ENCODE peak calls at places on chromosomes 12 and 14, in five cellular contexts. One of them, this sample, is unnamed.

GRCh38 chr14:51873221-51873893 is 12.9 kb downstream of the GNG2 start:
- DNase-seq in left lung: no peak
- DNase-seq in breast epithelium: no peak
- DNase-seq in effector memory CD4-positive, alpha-beta T cell: no peak
- DNase-seq in lower lobe of right lung: no peak
- DNase-seq in this sample: no peak

GRCh38 chr14:20905661-20906060 is 14.5 kb downstream of the RNASE3 start:
- DNase-seq in breast epithelium: no peak
- DNase-seq in lower lobe of right lung: no peak
- DNase-seq in left lung: no peak
- DNase-seq in effector memory CD4-positive, alpha-beta T cell: no peak
- DNase-seq in this sample: no peak

GRCh38 chr14:98018626-98019025 is 1221.4 kb downstream of the VRK1 start:
- DNase-seq in left lung: no peak
- DNase-seq in lower lobe of right lung: no peak
- DNase-seq in breast epithelium: no peak
- DNase-seq in effector memory CD4-positive, alpha-beta T cell: no peak
- DNase-seq in this sample: no peak

GRCh38 chr12:100823988-100824387 is 29.4 kb downstream of the ANO4 start:
- DNase-seq in breast epithelium: no peak
- DNase-seq in effector memory CD4-positive, alpha-beta T cell: no peak
- DNase-seq in lower lobe of right lung: no peak
- DNase-seq in left lung: no peak
- DNase-seq in this sample: no peak

GRCh38 chr12:52353766-52354165 is 13.5 kb downstream of the KRT85 start:
- DNase-seq in breast epithelium: no peak
- DNase-seq in lower lobe of right lung: no peak
- DNase-seq in left lung: no peak
- DNase-seq in effector memory CD4-positive, alpha-beta T cell: no peak
- DNase-seq in this sample: no peak

GRCh38 chr12:12432373-12432772 is 75.5 kb downstream of the BORCS5 start:
- DNase-seq in effector memory CD4-positive, alpha-beta T cell: no peak
- DNase-seq in breast epithelium: no peak
- DNase-seq in lower lobe of right lung: no peak
- DNase-seq in left lung: no peak
- DNase-seq in this sample: no peak

GRCh38 chr12:67917811-67918210 is 71.4 kb upstream of the IFNG-AS1 start:
- DNase-seq in effector memory CD4-positive, alpha-beta T cell: no peak
- DNase-seq in breast epithelium: no peak
- DNase-seq in lower lobe of right lung: no peak
- DNase-seq in left lung: no peak
- DNase-seq in this sample: no peak

GRCh38 chr14:76951149-76951548 is 77.4 kb downstream of the IRF2BPL start:
- DNase-seq in effector memory CD4-positive, alpha-beta T cell: no peak
- DNase-seq in lower lobe of right lung: no peak
- DNase-seq in breast epithelium: no peak
- DNase-seq in left lung: no peak
- DNase-seq in this sample: no peak

GRCh38 chr12:113456199-113456598 is 15.5 kb downstream of the LHX5 start:
- DNase-seq in left lung: no peak
- DNase-seq in lower lobe of right lung: no peak
- DNase-seq in effector memory CD4-positive, alpha-beta T cell: no peak
- DNase-seq in breast epithelium: no peak
- DNase-seq in this sample: no peak

GRCh38 chr14:102230481-102231210 is 74.3 kb downstream of the MOK start:
- DNase-seq in left lung: no peak
- DNase-seq in lower lobe of right lung: no peak
- DNase-seq in breast epithelium: no peak
- DNase-seq in effector memory CD4-positive, alpha-beta T cell: no peak
- DNase-seq in this sample: no peak

GRCh38 chr14:47207636-47208035 is 467.8 kb downstream of the MDGA2 start:
- DNase-seq in effector memory CD4-positive, alpha-beta T cell: no peak
- DNase-seq in lower lobe of right lung: no peak
- DNase-seq in left lung: no peak
- DNase-seq in breast epithelium: no peak
- DNase-seq in this sample: no peak

GRCh38 chr12:121391619-121392324 is 8.1 kb upstream of the RNF34 start:
- DNase-seq in effector memory CD4-positive, alpha-beta T cell: no peak
- DNase-seq in lower lobe of right lung: peak; percentile 53
- DNase-seq in breast epithelium: no peak
- DNase-seq in left lung: no peak
- DNase-seq in this sample: no peak

GRCh38 chr14:25570483-25570882 is 520.5 kb upstream of the STXBP6 start:
- DNase-seq in breast epithelium: no peak
- DNase-seq in effector memory CD4-positive, alpha-beta T cell: no peak
- DNase-seq in left lung: no peak
- DNase-seq in lower lobe of right lung: no peak
- DNase-seq in this sample: no peak

GRCh38 chr14:88079624-88080023 is 74.7 kb downstream of the GPR65 start:
- DNase-seq in breast epithelium: no peak
- DNase-seq in lower lobe of right lung: no peak
- DNase-seq in effector memory CD4-positive, alpha-beta T cell: no peak
- DNase-seq in left lung: no peak
- DNase-seq in this sample: no peak

GRCh38 chr14:58078471-58078870 is 73.5 kb downstream of the ARMH4 start:
- DNase-seq in breast epithelium: no peak
- DNase-seq in effector memory CD4-positive, alpha-beta T cell: no peak
- DNase-seq in lower lobe of right lung: no peak
- DNase-seq in left lung: no peak
- DNase-seq in this sample: no peak
- H3K27ac ChIP-seq in breast epithelium: peak overlapping the region; percentile 22
- H3K27ac ChIP-seq in effector memory CD4-positive, alpha-beta T cell: no peak overlapping the region
- H3K27ac ChIP-seq in lower lobe of right lung: no peak overlapping the region
- H3K27ac ChIP-seq in left lung: no peak overlapping the region
- H3K27ac ChIP-seq in this sample: no peak overlapping the region

DNA sequence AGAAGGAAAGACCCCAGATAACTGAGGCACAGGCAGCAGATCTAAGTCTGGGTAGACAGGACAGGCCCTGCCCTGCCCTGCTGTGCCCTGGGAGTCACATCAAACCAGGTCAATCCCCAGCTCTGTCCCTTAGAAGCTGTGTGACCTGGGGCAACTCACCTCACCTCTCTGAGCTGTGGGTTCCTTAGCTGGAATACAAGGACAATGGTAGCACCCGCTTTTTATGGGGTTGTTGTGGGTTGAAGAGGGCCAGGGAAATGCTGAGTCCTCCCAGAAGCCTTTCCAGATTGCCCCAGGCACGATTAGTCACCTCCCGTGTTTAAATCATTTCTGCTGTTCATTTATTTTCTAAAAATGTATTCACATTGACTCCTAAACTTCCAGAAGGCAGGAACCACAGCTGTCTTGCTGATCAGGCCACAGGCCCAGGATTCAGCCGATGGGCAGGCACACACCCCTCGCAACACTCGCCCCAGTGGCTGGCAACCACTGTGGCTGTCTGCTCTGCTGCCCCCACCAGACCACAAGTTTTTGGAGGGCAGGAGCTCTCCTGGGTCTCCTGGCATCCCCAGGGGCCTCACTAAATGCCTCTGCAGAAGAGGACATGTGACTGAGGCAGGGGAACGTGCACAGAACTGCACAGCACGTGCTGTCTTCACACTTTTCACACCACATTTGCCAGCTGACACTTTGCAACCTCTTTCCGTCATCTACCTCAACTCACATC is 3.0 kb downstream of the SELPLG start:
- DNase-seq in lower lobe of right lung: no peak
- DNase-seq in left lung: peak; percentile 34
- DNase-seq in breast epithelium: no peak
- DNase-seq in effector memory CD4-positive, alpha-beta T cell: no peak
- DNase-seq in this sample: peak; percentile 31
- H3K4me3 ChIP-seq in lower lobe of right lung: peak overlapping the region; percentile 50
- H3K4me3 ChIP-seq in left lung: peak overlapping the region; percentile 57
- H3K4me3 ChIP-seq in breast epithelium: no peak overlapping the region
- H3K4me3 ChIP-seq in effector memory CD4-positive, alpha-beta T cell: peak overlapping the region; percentile 47
- H3K4me3 ChIP-seq in this sample: peak overlapping the region; percentile 50

DNA sequence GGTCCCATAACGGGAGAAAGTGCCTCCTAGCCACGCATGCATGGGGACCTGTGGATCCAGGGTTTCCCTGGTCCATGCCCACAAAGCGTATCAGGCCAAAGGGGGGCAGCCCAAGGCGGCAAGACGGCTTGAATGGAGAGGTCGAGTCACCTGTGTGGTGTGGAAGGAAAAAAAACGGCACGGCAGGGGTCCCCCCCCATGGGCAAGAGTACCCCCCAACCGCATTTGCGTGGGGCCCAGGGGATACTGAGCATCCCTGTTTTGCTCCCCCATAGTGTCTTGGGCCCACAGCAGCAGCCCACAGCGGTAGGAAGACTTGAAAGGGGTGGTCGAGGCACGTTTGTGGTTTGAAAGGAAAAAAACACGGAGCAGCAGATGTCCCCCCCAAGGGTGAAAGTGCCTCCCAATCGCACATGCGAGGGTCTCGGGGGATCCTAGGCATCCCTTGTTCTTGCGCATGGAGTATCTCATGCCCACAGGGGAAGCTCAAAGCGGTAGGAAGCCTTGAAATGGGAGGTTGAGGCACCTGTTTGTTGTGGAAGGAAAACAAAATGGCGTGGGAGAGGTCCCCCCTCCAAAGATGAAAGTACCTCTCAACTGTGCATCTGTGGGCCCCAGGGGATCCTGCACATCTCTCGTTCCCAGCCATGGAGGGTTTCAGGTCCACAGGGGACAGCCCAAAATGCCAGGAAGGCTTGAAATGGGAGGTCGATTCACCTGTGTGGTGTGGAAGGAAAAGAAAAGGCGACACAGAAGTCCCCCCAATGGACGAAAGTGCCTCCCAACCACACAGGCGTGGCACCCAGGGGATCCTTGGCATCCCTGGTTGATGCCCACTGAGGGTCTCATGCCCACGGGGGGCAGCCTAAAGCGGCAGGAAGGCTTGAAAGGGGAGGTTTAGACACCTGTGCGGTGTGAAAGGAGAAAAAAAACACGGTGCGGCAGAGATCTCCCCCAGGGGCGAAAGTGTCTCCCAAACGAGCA is 577.5 kb downstream of the ALG10 start:
- DNase-seq in effector memory CD4-positive, alpha-beta T cell: no peak
- DNase-seq in breast epithelium: no peak
- DNase-seq in left lung: no peak
- DNase-seq in lower lobe of right lung: no peak
- DNase-seq in this sample: no peak
- H3K9me3 ChIP-seq in effector memory CD4-positive, alpha-beta T cell: peaks cover 5% of the 10 kb centered on the region
- H3K9me3 ChIP-seq in breast epithelium: peaks cover 100% of the 10 kb centered on the region
- H3K9me3 ChIP-seq in left lung: no peaks in the 10 kb centered on the region
- H3K9me3 ChIP-seq in lower lobe of right lung: peaks cover 46% of the 10 kb centered on the region
- H3K9me3 ChIP-seq in this sample: no peaks in the 10 kb centered on the region

DNA sequence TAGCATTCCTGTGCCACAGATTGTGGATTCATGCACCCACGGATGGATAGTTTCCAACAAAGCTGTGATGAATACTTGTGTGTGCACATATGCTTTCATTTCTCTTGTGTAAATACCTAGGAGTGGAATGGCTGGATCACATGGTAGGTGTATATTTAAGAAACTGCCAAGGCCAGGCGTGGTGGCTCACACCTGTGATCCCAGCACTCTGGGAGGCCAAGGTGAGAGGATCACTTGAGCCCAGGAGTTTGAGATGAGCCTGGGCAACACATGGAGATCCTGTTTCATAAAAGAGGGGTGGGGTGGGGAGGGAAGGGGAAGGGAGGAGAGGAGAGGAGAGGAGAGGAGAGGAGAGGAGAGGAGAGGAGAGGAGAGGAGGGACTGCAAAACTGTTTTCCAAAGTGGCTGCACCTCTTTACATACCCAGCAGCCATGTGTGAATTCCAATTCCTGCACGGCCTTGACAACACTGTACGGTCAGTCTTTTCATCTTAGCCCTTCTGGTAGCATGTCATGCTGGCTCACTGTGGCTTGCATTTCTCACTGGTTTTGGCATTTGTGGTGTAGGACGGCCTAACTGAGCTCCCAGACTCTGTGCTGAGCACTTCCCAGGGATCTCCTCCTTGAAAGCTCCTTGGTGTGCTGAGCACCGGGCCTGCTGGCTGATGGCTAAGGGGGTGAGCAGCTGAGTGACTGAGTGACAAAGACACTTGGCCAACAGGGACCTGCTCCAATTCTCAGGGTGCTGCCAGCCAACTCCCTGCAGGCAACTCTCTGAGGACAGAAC is 27.9 kb downstream of the SYNE3 start:
- DNase-seq in effector memory CD4-positive, alpha-beta T cell: no peak
- DNase-seq in left lung: no peak
- DNase-seq in lower lobe of right lung: no peak
- DNase-seq in breast epithelium: peak; percentile 64
- DNase-seq in this sample: no peak
- H3K27ac ChIP-seq in effector memory CD4-positive, alpha-beta T cell: no peak overlapping the region
- H3K27ac ChIP-seq in left lung: no peak overlapping the region
- H3K27ac ChIP-seq in lower lobe of right lung: no peak overlapping the region
- H3K27ac ChIP-seq in breast epithelium: peak overlapping the region; percentile 74
- H3K27ac ChIP-seq in this sample: no peak overlapping the region

DNA sequence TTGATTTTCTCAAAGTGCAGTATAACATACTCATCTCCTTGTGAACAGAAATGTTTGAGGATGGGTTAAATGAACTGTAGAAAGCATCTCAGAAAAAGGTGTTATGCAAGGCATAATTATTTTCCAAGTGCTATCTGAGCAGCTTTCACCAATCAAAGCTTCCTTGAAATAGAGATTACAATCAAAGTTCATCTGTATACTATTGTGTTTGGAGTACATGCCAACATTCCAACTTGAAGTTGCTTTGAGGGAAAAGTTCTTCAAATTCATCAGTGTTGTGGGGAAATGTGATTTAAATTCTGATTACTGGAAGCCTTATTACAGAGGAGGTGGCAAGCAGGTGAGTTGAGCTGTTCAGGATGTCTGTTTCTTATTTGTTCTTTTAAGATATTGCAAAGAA is 68.2 kb downstream of the TMTC2 start:
- DNase-seq in effector memory CD4-positive, alpha-beta T cell: no peak
- DNase-seq in lower lobe of right lung: no peak
- DNase-seq in left lung: no peak
- DNase-seq in breast epithelium: no peak
- DNase-seq in this sample: no peak
- H3K4me3 ChIP-seq in effector memory CD4-positive, alpha-beta T cell: no peak overlapping the region
- H3K4me3 ChIP-seq in lower lobe of right lung: no peak overlapping the region
- H3K4me3 ChIP-seq in left lung: no peak overlapping the region
- H3K4me3 ChIP-seq in breast epithelium: no peak overlapping the region
- H3K4me3 ChIP-seq in this sample: no peak overlapping the region

DNA sequence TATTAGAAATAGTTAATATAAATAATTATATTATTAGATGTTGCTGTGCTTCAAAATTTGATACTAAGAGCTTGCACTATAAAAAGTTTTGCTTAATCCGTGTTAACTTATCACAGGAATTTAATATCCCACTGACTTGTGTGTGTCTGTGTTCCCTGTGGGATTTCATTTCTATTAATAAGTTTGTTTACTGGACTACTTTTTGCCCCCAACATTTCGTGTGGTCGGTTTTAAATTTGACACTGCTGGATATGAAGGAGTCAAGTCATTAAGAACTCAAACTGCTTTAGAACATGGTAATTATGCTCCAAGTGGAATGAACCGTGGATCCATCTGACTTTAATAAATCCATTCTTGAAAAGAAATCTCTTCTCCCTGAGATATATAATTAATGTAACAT is 182.2 kb upstream of the NUDT4 start:
- DNase-seq in left lung: no peak
- DNase-seq in breast epithelium: no peak
- DNase-seq in lower lobe of right lung: no peak
- DNase-seq in effector memory CD4-positive, alpha-beta T cell: no peak
- DNase-seq in this sample: no peak
- H3K9me3 ChIP-seq in left lung: no peaks in the 10 kb centered on the region
- H3K9me3 ChIP-seq in breast epithelium: no peaks in the 10 kb centered on the region
- H3K9me3 ChIP-seq in lower lobe of right lung: no peaks in the 10 kb centered on the region
- H3K9me3 ChIP-seq in effector memory CD4-positive, alpha-beta T cell: no peaks in the 10 kb centered on the region
- H3K9me3 ChIP-seq in this sample: no peaks in the 10 kb centered on the region